ENCODE peak calls at places on chromosome 11, in ten cellular contexts. W is MM.1S; Z is NCI-H1694 treated with DMSO at 0.1 percent for 48 hours; X is A172; M is CD8-positive, alpha-beta memory T cell; I is T-helper 9 cell; O is tibial nerve; L is GM12865; H is body of pancreas; C is Peyer's patch. B is an unnamed sample.
A peak's percentile ranks its signal among the peaks of the same experiment; 100 is the strongest.

GRCh38 chr11:69075421-69076128 is 26.8 kb downstream of the TPCN2 start:
- DNase-seq in W (no peak), Z (no peak), X (peak; percentile 98), M (no peak), I (no peak), O (peak; percentile 90), L (no peak), H (peak; percentile 62), C (peak; percentile 80), B (no peak)

GRCh38 chr11:9626778-9627394 is 37.0 kb upstream of the SWAP70 start:
- DNase-seq in W (no peak), Z (no peak), X (no peak), M (no peak), I (no peak), O (no peak), L (peak; percentile 27), H (no peak), C (no peak), B (peak; percentile 53)

GRCh38 chr11:111047376-111047775 is 198.1 kb upstream of the POU2AF2 start:
- DNase-seq in W (no peak), Z (no peak), X (no peak), M (no peak), I (no peak), O (no peak), L (no peak), H (no peak), C (no peak), B (no peak)

GRCh38 chr11:68099474-68100405 is 21.4 kb downstream of the CHKA start:
- DNase-seq in W (no peak), Z (no peak), X (no peak), M (peak; percentile 64), I (no peak), O (no peak), L (peak; percentile 66), H (peak; percentile 96), C (peak; percentile 61), B (peak; percentile 82)

GRCh38 chr11:66492161-66492865 is 12.1 kb downstream of the DPP3 start:
- DNase-seq in W (no peak), Z (no peak), X (no peak), M (no peak), I (no peak), O (no peak), L (no peak), H (no peak), C (no peak), B (no peak)

GRCh38 chr11:122202951-122203456 is 87.0 kb upstream of the BLID start:
- DNase-seq in W (peak; percentile 46), Z (no peak), X (no peak), M (peak; percentile 0), I (no peak), O (peak; percentile 77), L (peak; percentile 36), H (peak; percentile 52), C (peak; percentile 49), B (peak; percentile 66)

GRCh38 chr11:61777234-61778090 is 14.9 kb downstream of the TMEM258 start:
- DNase-seq in W (no peak), Z (no peak), X (no peak), M (peak; percentile 58), I (peak; percentile 68), O (peak; percentile 21), L (no peak), H (peak; percentile 91), C (peak; percentile 67), B (peak; percentile 61)

GRCh38 chr11:119764108-119764874 is 35.3 kb upstream of the NECTIN1 start:
- DNase-seq in W (no peak), Z (no peak), X (no peak), M (no peak), I (no peak), O (no peak), L (no peak), H (peak; percentile 83), C (no peak), B (peak; percentile 72)

GRCh38 chr11:88312665-88313064 is 24.9 kb downstream of the CTSC start:
- DNase-seq in W (no peak), Z (no peak), X (no peak), M (no peak), I (no peak), O (no peak), L (no peak), H (no peak), C (no peak), B (no peak)

GRCh38 chr11:62324738-62325556 is 12.3 kb upstream of the ASRGL1 start:
- DNase-seq in W (peak; percentile 26), Z (peak; percentile 41), X (peak; percentile 21), M (peak; percentile 38), I (peak; percentile 31), O (peak; percentile 16), L (peak; percentile 67), H (no peak), C (peak; percentile 56), B (no peak)

GRCh38 chr11:72668645-72669347 is 5.4 kb downstream of the PDE2A start:
- DNase-seq in W (peak; percentile 20), Z (no peak), X (peak; percentile 23), M (no peak), I (no peak), O (no peak), L (peak; percentile 93), H (no peak), C (no peak), B (no peak)

GRCh38 chr11:43360361-43361032 is 1.8 kb downstream of the TTC17 start:
- DNase-seq in W (no peak), Z (no peak), X (no peak), M (no peak), I (no peak), O (no peak), L (peak; percentile 8), H (no peak), C (no peak), B (no peak)

GRCh38 chr11:122836916-122837315 is 1.4 kb upstream of the CRTAM start:
- DNase-seq in W (no peak), Z (no peak), X (no peak), M (no peak), I (no peak), O (no peak), L (no peak), H (no peak), C (no peak), B (no peak)

B was measured in right lobe of liver.